ENCODE peak calls at places on chromosome 19, in six cellular contexts. S, P, Q, B, C and W are unnamed samples.
A peak's percentile ranks its signal among the peaks of the same experiment; 100 is the strongest.

GRCh38 chr19:42201489-42202289 is 15.8 kb downstream of the DEDD2 start:
- DNase-seq in S (no peak), P (no peak), Q (peak; percentile 91), B (no peak), C (peak; percentile 21), W (peak; percentile 80)

GRCh38 chr19:1189419-1189818 is 15.4 kb upstream of the SBNO2 start:
- DNase-seq in S (peak; percentile 88), P (no peak), Q (no peak), B (no peak), C (no peak), W (no peak)

GRCh38 chr19:29831041-29831548 is 19.3 kb downstream of the CCNE1 start:
- DNase-seq in S (no peak), P (no peak), Q (no peak), B (no peak), C (peak; percentile 88), W (no peak)

GRCh38 chr19:1855040-1855827 is 7.0 kb upstream of the REXO1 start:
- DNase-seq in S (peak; percentile 59), P (peak; percentile 75), Q (peak; percentile 99), B (peak; percentile 87), C (peak; percentile 73), W (peak; percentile 95)

GRCh38 chr19:4671182-4671851 is 1.2 kb upstream of the MYDGF start:
- DNase-seq in S (no peak), P (no peak), Q (no peak), B (no peak), C (no peak), W (no peak)

GRCh38 chr19:41753159-41753558 is 2.2 kb upstream of the CEACAM6 start:
- DNase-seq in S (peak; percentile 54), P (peak; percentile 68), Q (peak; percentile 92), B (peak; percentile 29), C (peak; percentile 77), W (peak; percentile 71)

GRCh38 chr19:44657211-44657921 is 13.7 kb downstream of the PVR start:
- DNase-seq in S (peak; percentile 58), P (peak; percentile 67), Q (peak; percentile 88), B (peak; percentile 60), C (peak; percentile 57), W (peak; percentile 89)

GRCh38 chr19:37931941-37932655 is 25.1 kb downstream of the SIPA1L3 start:
- DNase-seq in S (peak; percentile 98), P (peak; percentile 88), Q (peak; percentile 87), B (peak; percentile 33), C (no peak), W (peak; percentile 77)

GRCh38 chr19:30229524-30230174 is 142.5 kb upstream of the ZNF536 start:
- DNase-seq in S (no peak), P (no peak), Q (no peak), B (no peak), C (no peak), W (no peak)

GRCh38 chr19:42409477-42409876 is 17.7 kb downstream of the LIPE start:
- DNase-seq in S (no peak), P (peak; percentile 51), Q (no peak), B (no peak), C (no peak), W (no peak)

GRCh38 chr19:3721131-3721899 is 13.1 kb downstream of the TJP3 start:
- DNase-seq in S (peak; percentile 97), P (peak; percentile 98), Q (peak; percentile 94), B (peak; percentile 74), C (peak; percentile 80), W (peak; percentile 92)

GRCh38 chr19:495440-496332 is 600 bp upstream of the MADCAM1 start:
- DNase-seq in S (no peak), P (no peak), Q (peak; percentile 87), B (peak; percentile 31), C (peak; percentile 50), W (no peak)

DNA sequence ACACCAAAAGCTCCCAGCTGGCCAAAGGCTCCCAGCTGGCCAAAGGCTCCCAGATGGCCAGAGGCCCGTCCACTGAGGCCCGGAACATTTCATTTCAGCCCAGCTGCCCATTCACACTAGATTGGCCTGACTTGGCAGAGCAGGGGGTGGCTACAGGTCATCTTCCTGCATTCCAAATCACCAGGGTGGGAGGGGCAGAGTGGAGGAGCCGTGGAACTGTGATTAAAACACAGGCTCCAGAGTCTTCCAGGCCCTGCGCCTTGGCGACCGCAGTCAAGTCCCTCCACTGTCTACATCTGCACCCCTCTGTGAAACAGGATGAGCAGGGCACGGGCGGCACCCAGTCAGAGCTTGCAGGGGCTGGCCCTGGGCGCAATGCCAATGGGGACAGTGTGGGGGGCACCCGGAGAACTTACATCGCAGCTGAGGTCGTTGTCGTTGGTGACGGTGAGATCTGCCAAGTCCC is 10.2 kb upstream of the PRKD2 start:
- DNase-seq in S (no peak), P (no peak), Q (peak; percentile 78), B (no peak), C (no peak), W (no peak)
- H3K27me3 ChIP-seq in S (no peaks in the 10 kb centered on the region), P (no peaks in the 10 kb centered on the region), Q (no peaks in the 10 kb centered on the region), B (no peaks in the 10 kb centered on the region), C (no peaks in the 10 kb centered on the region), W (no peaks in the 10 kb centered on the region)

DNA sequence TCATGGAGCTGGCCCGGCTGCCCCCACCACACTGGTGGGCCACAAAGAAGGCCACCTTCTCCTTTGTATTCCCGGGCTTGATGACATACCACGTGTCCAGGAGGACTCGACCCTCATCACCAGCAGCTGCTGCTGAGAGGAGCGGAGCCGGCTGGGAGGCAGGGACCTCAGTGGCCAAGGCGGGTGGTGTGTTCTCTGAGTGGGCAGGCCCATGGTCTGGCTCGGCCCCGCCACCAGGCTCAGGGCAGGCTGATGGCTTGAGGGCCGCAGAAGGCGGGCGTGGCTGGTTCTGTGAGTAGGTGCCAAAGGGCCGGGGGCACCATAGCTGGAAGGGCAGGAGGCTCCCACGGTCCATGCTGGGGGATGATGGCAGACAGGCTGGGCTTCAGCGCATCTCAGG is 17.6 kb downstream of the FBXO46 start:
- DNase-seq in S (no peak), P (no peak), Q (no peak), B (no peak), C (no peak), W (no peak)
- H3K27me3 ChIP-seq in S (no peaks in the 10 kb centered on the region), P (no peaks in the 10 kb centered on the region), Q (no peaks in the 10 kb centered on the region), B (no peaks in the 10 kb centered on the region), C (no peaks in the 10 kb centered on the region), W (no peaks in the 10 kb centered on the region)

GRCh38 chr19:40528533-40529092 is 48.1 kb upstream of the SHKBP1 start:
- DNase-seq in S (no peak), P (no peak), Q (no peak), B (no peak), C (no peak), W (no peak)
- H3K27me3 ChIP-seq in S (no peaks in the 10 kb centered on the region), P (no peaks in the 10 kb centered on the region), Q (peaks cover 36% of the 10 kb centered on the region), B (no peaks in the 10 kb centered on the region), C (peaks cover 3% of the 10 kb centered on the region), W (no peaks in the 10 kb centered on the region)

GRCh38 chr19:51296331-51297093 is 14.9 kb upstream of the IGLON5 start:
- DNase-seq in S (no peak), P (no peak), Q (no peak), B (no peak), C (no peak), W (no peak)
- H3K27me3 ChIP-seq in S (no peaks in the 10 kb centered on the region), P (no peaks in the 10 kb centered on the region), Q (peaks cover 61% of the 10 kb centered on the region), B (peaks cover 2% of the 10 kb centered on the region), C (no peaks in the 10 kb centered on the region), W (no peaks in the 10 kb centered on the region)

DNA sequence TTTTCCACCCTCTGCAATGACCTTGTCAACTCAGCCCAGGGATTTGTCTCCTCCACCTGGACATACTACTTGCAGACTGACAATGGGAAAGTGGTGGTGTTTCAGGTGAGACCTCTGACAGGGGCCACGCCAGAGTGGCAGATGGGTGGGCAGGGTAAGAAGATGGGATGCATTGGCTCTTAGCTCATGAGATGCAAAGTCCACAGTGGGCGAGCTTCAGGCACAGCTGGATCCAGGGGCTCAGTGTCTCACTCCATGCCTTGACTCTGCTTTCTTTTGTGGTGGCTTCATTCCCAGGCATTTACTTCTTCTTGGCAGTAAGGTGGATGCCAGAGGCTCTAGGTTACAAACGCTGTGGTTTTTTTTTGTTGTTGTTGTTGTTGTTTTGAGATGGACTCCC is 3.4 kb downstream of the TMEM59L start:
- DNase-seq in S (no peak), P (no peak), Q (no peak), B (no peak), C (no peak), W (no peak)
- H3K27me3 ChIP-seq in S (peaks cover 27% of the 10 kb centered on the region), P (peaks cover 8% of the 10 kb centered on the region), Q (peaks cover 90% of the 10 kb centered on the region), B (peaks cover 21% of the 10 kb centered on the region), C (peaks cover 10% of the 10 kb centered on the region), W (no peaks in the 10 kb centered on the region)

GRCh38 chr19:18608102-18608804 is 1.7 kb upstream of the CRLF1 start:
- DNase-seq in S (no peak), P (no peak), Q (no peak), B (no peak), C (no peak), W (no peak)
- H3K27me3 ChIP-seq in S (peaks cover 57% of the 10 kb centered on the region), P (peaks cover 22% of the 10 kb centered on the region), Q (peaks cover 98% of the 10 kb centered on the region), B (peaks cover 47% of the 10 kb centered on the region), C (peaks cover 37% of the 10 kb centered on the region), W (no peaks in the 10 kb centered on the region)

DNA sequence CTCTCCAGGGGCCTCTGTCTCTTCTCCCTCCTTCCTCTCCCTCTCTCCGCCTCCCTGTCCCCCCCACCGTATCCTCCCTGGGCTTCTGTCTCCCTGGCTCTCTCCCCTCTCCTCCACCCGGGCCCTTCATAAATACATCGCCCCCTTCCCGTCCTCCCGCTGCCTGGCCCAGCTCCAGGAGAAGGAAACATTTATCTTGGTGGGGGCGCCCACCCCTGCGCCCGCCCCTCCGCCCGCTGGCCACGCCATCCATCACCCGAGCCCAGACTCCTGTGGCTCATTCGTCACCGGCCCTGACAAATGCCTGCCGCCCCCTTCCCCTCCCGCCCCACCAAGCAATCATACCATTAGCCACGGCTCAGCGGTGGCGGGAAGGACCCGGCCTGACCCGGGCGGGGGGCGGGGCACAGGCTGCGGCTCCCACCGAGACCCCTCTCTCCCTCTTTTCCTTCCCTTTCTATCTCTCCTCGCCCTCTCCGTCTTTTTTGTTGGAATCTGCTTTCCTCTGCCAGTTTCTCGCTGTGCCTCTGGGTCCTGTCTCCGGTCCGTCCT is 2.6 kb upstream of the MEIS3 start:
- DNase-seq in S (no peak), P (no peak), Q (no peak), B (no peak), C (no peak), W (no peak)
- H3K27me3 ChIP-seq in S (peaks cover 14% of the 10 kb centered on the region), P (no peaks in the 10 kb centered on the region), Q (peaks cover 100% of the 10 kb centered on the region), B (peaks cover 39% of the 10 kb centered on the region), C (peaks cover 41% of the 10 kb centered on the region), W (peaks cover 2% of the 10 kb centered on the region)

GRCh38 chr19:40489882-40490230 is 23.1 kb downstream of the SPTBN4 start:
- DNase-seq in S (no peak), P (no peak), Q (no peak), B (no peak), C (no peak), W (no peak)

DNA sequence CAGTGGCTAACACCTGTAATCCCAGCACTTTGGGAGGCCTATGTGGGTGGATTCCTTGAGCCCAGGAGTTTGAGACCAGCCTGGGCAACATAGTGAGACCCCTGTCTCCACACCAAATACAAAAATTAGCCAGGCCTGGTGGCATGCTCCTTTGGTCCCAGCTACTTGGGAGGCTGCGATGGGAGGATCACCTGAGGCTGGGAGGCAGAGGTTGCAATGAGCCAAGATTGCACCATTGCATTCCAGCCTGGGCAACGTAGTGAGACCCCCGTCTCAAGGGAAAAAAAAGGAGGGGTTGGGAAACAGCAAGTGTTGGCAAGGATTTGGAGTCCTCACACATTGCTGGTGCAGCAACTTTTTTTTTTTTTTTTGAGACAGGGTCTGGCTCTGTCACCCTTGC is 19.2 kb downstream of the SPTBN4 start:
- DNase-seq in S (no peak), P (no peak), Q (no peak), B (no peak), C (no peak), W (no peak)
- H3K27me3 ChIP-seq in S (no peaks in the 10 kb centered on the region), P (no peaks in the 10 kb centered on the region), Q (peaks cover 73% of the 10 kb centered on the region), B (peaks cover 1% of the 10 kb centered on the region), C (no peaks in the 10 kb centered on the region), W (no peaks in the 10 kb centered on the region)